ENCODE peak calls at places on chromosomes 6 and 20, in ten cellular contexts. Q, G, T, H, K, U, D, Y, P and S are unnamed samples.

GRCh38 chr6:6314601-6315000 is 5.9 kb downstream of the F13A1 start:
- DNase-seq in U (peak), H (no peak), D (no peak), Q (no peak), K (no peak), Y (no peak), T (no peak), G (no peak), P (no peak), S (no peak)

GRCh38 chr6:117307655-117308054 is 42.3 kb downstream of the VGLL2 start:
- DNase-seq in T (no peak), K (no peak), Q (no peak), Y (no peak), P (no peak), D (no peak), G (no peak), U (no peak), H (no peak), S (no peak)

GRCh38 chr6:33820243-33820642 is 16.4 kb upstream of the MLN start:
- DNase-seq in P (no peak), Q (no peak), T (no peak), G (no peak), K (no peak), H (no peak), Y (no peak), U (no peak), D (no peak), S (no peak)

GRCh38 chr6:149717255-149717587 is 680 bp downstream of the LATS1 start:
- DNase-seq in Q (no peak), H (no peak), U (no peak), P (no peak), D (no peak), Y (no peak), T (no peak), G (no peak), K (no peak), S (no peak)

GRCh38 chr20:48745330-48745729 is 82.5 kb downstream of the PREX1 start:
- DNase-seq in Y (no peak), K (no peak), P (no peak), H (no peak), U (peak), D (no peak), G (no peak), T (no peak), Q (no peak), S (no peak)

GRCh38 chr20:49630396-49630951 is 62.5 kb upstream of the PTGIS start:
- DNase-seq in Y (no peak), T (no peak), K (no peak), H (no peak), D (no peak), U (no peak), Q (no peak), P (peak), G (no peak), S (no peak)

GRCh38 chr6:169487579-169488205 is 214.1 kb downstream of the WDR27 start:
- DNase-seq in D (no peak), G (peak), H (no peak), K (no peak), U (no peak), Y (no peak), Q (no peak), T (no peak), P (no peak), S (no peak)

GRCh38 chr6:109237082-109237985 is 142.0 kb downstream of the CEP57L1 start:
- DNase-seq in P (peak), H (no peak), Y (no peak), K (no peak), G (peak), Q (no peak), U (peak), D (no peak), T (no peak), S (no peak)

GRCh38 chr20:774016-774679 is 5.8 kb upstream of the SLC52A3 start:
- DNase-seq in T (no peak), G (no peak), P (no peak), H (no peak), Q (no peak), K (no peak), Y (no peak), D (no peak), U (no peak), S (no peak)

GRCh38 chr20:59385461-59385860 is 85.0 kb downstream of the EDN3 start:
- DNase-seq in K (no peak), T (no peak), Y (no peak), D (no peak), P (no peak), H (no peak), U (no peak), G (no peak), Q (no peak), S (no peak)

GRCh38 chr20:13765299-13765698 is 19.4 kb downstream of the ESF1 start:
- DNase-seq in D (no peak), K (no peak), U (peak), H (no peak), P (no peak), Y (no peak), T (no peak), Q (no peak), G (peak), S (no peak)

GRCh38 chr6:128186724-128187123 is 285.9 kb upstream of the THEMIS start:
- DNase-seq in K (no peak), Q (no peak), Y (no peak), G (no peak), H (no peak), U (no peak), P (no peak), D (no peak), T (no peak), S (no peak)

GRCh38 chr6:52598123-52598823 is 21.4 kb upstream of the TRAM2 start:
- DNase-seq in D (peak), Q (peak), P (no peak), U (peak), Y (peak), K (peak), H (peak), G (peak), T (peak), S (peak)

GRCh38 chr20:2892376-2892775 is 19.1 kb downstream of the PTPRA start:
- DNase-seq in K (no peak), H (no peak), T (no peak), Q (no peak), U (no peak), D (no peak), G (no peak), Y (no peak), P (no peak), S (no peak)

GRCh38 chr20:60056345-60057122 is 98.3 kb downstream of the CDH26 start:
- DNase-seq in P (no peak), K (no peak), G (no peak), Y (no peak), T (no peak), U (no peak), H (peak), Q (no peak), D (no peak), S (no peak)

GRCh38 chr6:166589334-166589731 is 2.9 kb upstream of the RAMACL start:
- DNase-seq in Q (no peak), H (no peak), T (no peak), P (peak), Y (no peak), G (no peak), K (no peak), D (no peak), U (no peak), S (no peak)

GRCh38 chr20:2301164-2301622 is 5.4 kb downstream of the TGM3 start:
- DNase-seq in P (peak), H (peak), K (no peak), Q (no peak), T (no peak), G (peak), U (peak), D (no peak), Y (peak), S (no peak)

GRCh38 chr6:8113260-8113659 is 10.9 kb upstream of the EEF1E1 start:
- DNase-seq in G (no peak), K (no peak), D (no peak), T (no peak), P (no peak), Y (no peak), U (no peak), H (no peak), Q (no peak), S (no peak)

GRCh38 chr20:57878803-57879424 is 169.1 kb upstream of the PMEPA1 start:
- DNase-seq in Y (no peak), U (no peak), Q (no peak), D (no peak), K (no peak), T (no peak), G (no peak), P (no peak), H (peak), S (no peak)

GRCh38 chr6:108752733-108753392 is 95.4 kb upstream of the ARMC2 start:
- DNase-seq in U (no peak), K (no peak), T (no peak), H (no peak), G (no peak), Q (no peak), P (no peak), D (peak), Y (no peak), S (no peak)

GRCh38 chr6:109456283-109456583 is 661 bp upstream of the MICAL1 start:
- DNase-seq in U (no peak), P (no peak), K (no peak), D (no peak), G (no peak), T (no peak), H (no peak), Q (no peak), Y (no peak), S (no peak)

GRCh38 chr6:29627762-29628418 is 5.1 kb downstream of the GABBR1 start:
- DNase-seq in Y (peak), G (peak), D (peak), P (peak), H (peak), Q (peak), K (peak), U (peak), T (peak), S (peak)

GRCh38 chr6:158863646-158864045 is 44.5 kb upstream of the EZR start:
- DNase-seq in U (no peak), P (no peak), T (no peak), D (no peak), G (peak), Q (peak), Y (no peak), H (no peak), K (no peak), S (no peak)

GRCh38 chr6:10272591-10272990 is 142.3 kb downstream of the TFAP2A start:
- DNase-seq in Q (no peak), T (no peak), G (peak), H (no peak), U (no peak), D (no peak), P (no peak), Y (no peak), K (no peak), S (no peak)

GRCh38 chr6:139655783-139656705 is 281.6 kb upstream of the CITED2 start:
- DNase-seq in U (no peak), T (no peak), G (no peak), P (no peak), K (no peak), Y (peak), D (no peak), H (no peak), Q (no peak), S (no peak)

GRCh38 chr6:20572940-20573339 is 38.7 kb downstream of the CDKAL1 start:
- DNase-seq in H (no peak), Q (no peak), D (no peak), K (no peak), Y (no peak), P (no peak), U (peak), G (peak), T (no peak), S (no peak)